ENCODE peak calls at places on chromosomes 16 and 17, in eight cellular contexts. One of them, this sample, is unnamed.
A peak's percentile ranks its signal among the peaks of the same experiment; 100 is the strongest.

GRCh38 chr17:41784207-41784744 is 2.2 kb downstream of the JUP start:
- DNase-seq in transverse colon: peak; percentile 52
- DNase-seq in spleen: no peak
- DNase-seq in sigmoid colon: no peak
- DNase-seq in IMR-90: peak; percentile 71
- DNase-seq in A549: peak; percentile 92
- DNase-seq in stomach: peak; percentile 66
- DNase-seq in Peyer's patch: no peak
- DNase-seq in this sample: peak; percentile 96

GRCh38 chr16:84599528-84600202 is 18.2 kb downstream of the COTL1 start:
- DNase-seq in transverse colon: peak; percentile 50
- DNase-seq in spleen: peak; percentile 93
- DNase-seq in sigmoid colon: peak; percentile 77
- DNase-seq in IMR-90: peak; percentile 85
- DNase-seq in A549: peak; percentile 46
- DNase-seq in stomach: peak; percentile 51
- DNase-seq in Peyer's patch: no peak
- DNase-seq in this sample: peak; percentile 75

GRCh38 chr17:29802256-29802655 is 127.8 kb downstream of the SSH2 start:
- DNase-seq in transverse colon: no peak
- DNase-seq in spleen: no peak
- DNase-seq in sigmoid colon: no peak
- DNase-seq in IMR-90: no peak
- DNase-seq in A549: no peak
- DNase-seq in stomach: no peak
- DNase-seq in Peyer's patch: no peak
- DNase-seq in this sample: no peak

GRCh38 chr17:79799538-79800324 is 2.9 kb upstream of the CBX8 start:
- DNase-seq in transverse colon: no peak
- DNase-seq in spleen: no peak
- DNase-seq in sigmoid colon: no peak
- DNase-seq in IMR-90: no peak
- DNase-seq in A549: no peak
- DNase-seq in stomach: no peak
- DNase-seq in Peyer's patch: no peak
- DNase-seq in this sample: no peak

GRCh38 chr17:50114849-50115357 is 15.1 kb downstream of the SAMD14 start:
- DNase-seq in transverse colon: peak; percentile 49
- DNase-seq in spleen: no peak
- DNase-seq in sigmoid colon: no peak
- DNase-seq in IMR-90: peak; percentile 70
- DNase-seq in A549: peak; percentile 82
- DNase-seq in stomach: peak; percentile 45
- DNase-seq in Peyer's patch: no peak
- DNase-seq in this sample: peak; percentile 82

GRCh38 chr17:41308918-41309359 is at the start of gene KRTAP16-1:
- DNase-seq in transverse colon: no peak
- DNase-seq in spleen: peak; percentile 89
- DNase-seq in sigmoid colon: no peak
- DNase-seq in IMR-90: no peak
- DNase-seq in A549: no peak
- DNase-seq in stomach: no peak
- DNase-seq in Peyer's patch: peak; percentile 45
- DNase-seq in this sample: no peak

GRCh38 chr16:10514369-10515055 is 65.9 kb downstream of the EMP2 start:
- DNase-seq in transverse colon: peak; percentile 37
- DNase-seq in spleen: no peak
- DNase-seq in sigmoid colon: peak; percentile 75
- DNase-seq in IMR-90: peak; percentile 70
- DNase-seq in A549: peak; percentile 60
- DNase-seq in stomach: peak; percentile 65
- DNase-seq in Peyer's patch: no peak
- DNase-seq in this sample: peak; percentile 39

GRCh38 chr16:24522751-24523150 is 16.6 kb upstream of the RBBP6 start:
- DNase-seq in transverse colon: no peak
- DNase-seq in spleen: no peak
- DNase-seq in sigmoid colon: no peak
- DNase-seq in IMR-90: no peak
- DNase-seq in A549: no peak
- DNase-seq in stomach: no peak
- DNase-seq in Peyer's patch: no peak
- DNase-seq in this sample: no peak

GRCh38 chr16:85347213-85347591 is 234.9 kb upstream of the CIBAR2 start:
- DNase-seq in transverse colon: no peak
- DNase-seq in spleen: no peak
- DNase-seq in sigmoid colon: no peak
- DNase-seq in IMR-90: no peak
- DNase-seq in A549: peak; percentile 52
- DNase-seq in stomach: peak; percentile 54
- DNase-seq in Peyer's patch: peak; percentile 70
- DNase-seq in this sample: peak; percentile 58

GRCh38 chr17:10614536-10615155 is 42.5 kb downstream of the MYH3 start:
- DNase-seq in transverse colon: peak; percentile 36
- DNase-seq in spleen: no peak
- DNase-seq in sigmoid colon: no peak
- DNase-seq in IMR-90: peak; percentile 51
- DNase-seq in A549: peak; percentile 61
- DNase-seq in stomach: no peak
- DNase-seq in Peyer's patch: no peak
- DNase-seq in this sample: peak; percentile 27

GRCh38 chr17:81097134-81097942 is 62.4 kb downstream of the BAIAP2 start:
- DNase-seq in transverse colon: peak; percentile 68
- DNase-seq in spleen: no peak
- DNase-seq in sigmoid colon: peak; percentile 93
- DNase-seq in IMR-90: peak; percentile 84
- DNase-seq in A549: peak; percentile 82
- DNase-seq in stomach: peak; percentile 74
- DNase-seq in Peyer's patch: peak; percentile 76
- DNase-seq in this sample: peak; percentile 85

GRCh38 chr17:1783271-1783670 is 21.4 kb downstream of the SERPINF1 start:
- DNase-seq in transverse colon: no peak
- DNase-seq in spleen: peak; percentile 85
- DNase-seq in sigmoid colon: no peak
- DNase-seq in IMR-90: no peak
- DNase-seq in A549: no peak
- DNase-seq in stomach: no peak
- DNase-seq in Peyer's patch: no peak
- DNase-seq in this sample: no peak

GRCh38 chr16:10521681-10522274 is 58.6 kb downstream of the EMP2 start:
- DNase-seq in transverse colon: peak; percentile 70
- DNase-seq in spleen: no peak
- DNase-seq in sigmoid colon: peak; percentile 76
- DNase-seq in IMR-90: peak; percentile 68
- DNase-seq in A549: peak; percentile 69
- DNase-seq in stomach: peak; percentile 65
- DNase-seq in Peyer's patch: no peak
- DNase-seq in this sample: peak; percentile 38

GRCh38 chr16:77409311-77409710 is 25.5 kb downstream of the ADAMTS18 start:
- DNase-seq in transverse colon: no peak
- DNase-seq in spleen: no peak
- DNase-seq in sigmoid colon: no peak
- DNase-seq in IMR-90: no peak
- DNase-seq in A549: no peak
- DNase-seq in stomach: no peak
- DNase-seq in Peyer's patch: no peak
- DNase-seq in this sample: no peak

GRCh38 chr17:16250635-16251034 is 33.6 kb downstream of the PIGL start:
- DNase-seq in transverse colon: no peak
- DNase-seq in spleen: no peak
- DNase-seq in sigmoid colon: no peak
- DNase-seq in IMR-90: peak; percentile 60
- DNase-seq in A549: no peak
- DNase-seq in stomach: no peak
- DNase-seq in Peyer's patch: no peak
- DNase-seq in this sample: no peak

GRCh38 chr17:20965492-20965891 is 77.3 kb downstream of the USP22 start:
- DNase-seq in transverse colon: no peak
- DNase-seq in spleen: no peak
- DNase-seq in sigmoid colon: no peak
- DNase-seq in IMR-90: no peak
- DNase-seq in A549: no peak
- DNase-seq in stomach: no peak
- DNase-seq in Peyer's patch: no peak
- DNase-seq in this sample: no peak

GRCh38 chr17:2214887-2215615 is 88.5 kb downstream of the SMG6 start:
- DNase-seq in transverse colon: peak; percentile 36
- DNase-seq in spleen: no peak
- DNase-seq in sigmoid colon: peak; percentile 85
- DNase-seq in IMR-90: peak; percentile 88
- DNase-seq in A549: no peak
- DNase-seq in stomach: no peak
- DNase-seq in Peyer's patch: no peak
- DNase-seq in this sample: no peak

GRCh38 chr17:45149037-45149668 is 878 bp downstream of the HEXIM1 start:
- DNase-seq in transverse colon: peak; percentile 89
- DNase-seq in spleen: peak; percentile 96
- DNase-seq in sigmoid colon: peak; percentile 95
- DNase-seq in IMR-90: peak; percentile 78
- DNase-seq in A549: peak; percentile 90
- DNase-seq in stomach: peak; percentile 80
- DNase-seq in Peyer's patch: peak; percentile 89
- DNase-seq in this sample: no peak
- TF ChIP-seq POLR2A in transverse colon: peak; percentile 56
- TF ChIP-seq POLR2A in spleen: no peak
- TF ChIP-seq POLR2A in sigmoid colon: no peak
- TF ChIP-seq POLR2A in IMR-90: no peak
- TF ChIP-seq POLR2A in A549: peak; percentile 53
- TF ChIP-seq POLR2A in stomach: no peak
- TF ChIP-seq POLR2A in Peyer's patch: peak; percentile 14
- TF ChIP-seq POLR2A in this sample: peak; percentile 68

GRCh38 chr16:1819611-1820010 is 7.0 kb downstream of the HAGH start:
- DNase-seq in transverse colon: no peak
- DNase-seq in spleen: peak; percentile 42
- DNase-seq in sigmoid colon: no peak
- DNase-seq in IMR-90: no peak
- DNase-seq in A549: no peak
- DNase-seq in stomach: no peak
- DNase-seq in Peyer's patch: no peak
- DNase-seq in this sample: no peak
- TF ChIP-seq POLR2A in transverse colon: no peak
- TF ChIP-seq POLR2A in spleen: no peak
- TF ChIP-seq POLR2A in sigmoid colon: no peak
- TF ChIP-seq POLR2A in IMR-90: no peak
- TF ChIP-seq POLR2A in A549: no peak
- TF ChIP-seq POLR2A in stomach: no peak
- TF ChIP-seq POLR2A in Peyer's patch: no peak
- TF ChIP-seq POLR2A in this sample: no peak

DNA sequence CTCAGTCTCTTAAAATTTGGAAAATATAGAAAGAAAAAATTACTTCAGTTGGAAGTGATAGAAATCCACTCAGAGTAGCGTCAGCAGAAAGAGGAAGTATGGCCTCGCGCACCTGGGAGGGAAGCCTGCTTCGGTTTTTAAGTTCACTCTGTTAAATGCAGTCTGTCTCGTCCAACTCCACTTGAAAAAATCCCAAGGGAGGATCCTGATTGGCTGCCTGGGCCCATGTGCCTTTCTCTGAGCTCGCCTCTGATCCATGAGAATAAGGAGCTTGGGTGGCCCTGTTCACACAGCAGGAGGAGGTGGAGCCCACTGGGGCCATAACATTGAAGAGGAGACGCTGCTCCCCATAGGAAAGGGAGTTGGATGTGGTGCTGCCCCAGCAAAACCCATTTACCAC is 40.7 kb downstream of the DNAJA2 start:
- DNase-seq in transverse colon: no peak
- DNase-seq in spleen: peak; percentile 78
- DNase-seq in sigmoid colon: no peak
- DNase-seq in IMR-90: no peak
- DNase-seq in A549: no peak
- DNase-seq in stomach: peak; percentile 36
- DNase-seq in Peyer's patch: no peak
- DNase-seq in this sample: no peak
- TF ChIP-seq POLR2A in transverse colon: no peak
- TF ChIP-seq POLR2A in spleen: no peak
- TF ChIP-seq POLR2A in sigmoid colon: no peak
- TF ChIP-seq POLR2A in IMR-90: no peak
- TF ChIP-seq POLR2A in A549: no peak
- TF ChIP-seq POLR2A in stomach: no peak
- TF ChIP-seq POLR2A in Peyer's patch: no peak
- TF ChIP-seq POLR2A in this sample: no peak

GRCh38 chr17:39668141-39668924 is at the start of gene PNMT:
- DNase-seq in transverse colon: peak; percentile 81
- DNase-seq in spleen: peak; percentile 93
- DNase-seq in sigmoid colon: no peak
- DNase-seq in IMR-90: peak; percentile 39
- DNase-seq in A549: peak; percentile 78
- DNase-seq in stomach: peak; percentile 83
- DNase-seq in Peyer's patch: peak; percentile 85
- DNase-seq in this sample: no peak
- TF ChIP-seq POLR2A in transverse colon: no peak
- TF ChIP-seq POLR2A in spleen: no peak
- TF ChIP-seq POLR2A in sigmoid colon: no peak
- TF ChIP-seq POLR2A in IMR-90: no peak
- TF ChIP-seq POLR2A in A549: no peak
- TF ChIP-seq POLR2A in stomach: no peak
- TF ChIP-seq POLR2A in Peyer's patch: no peak
- TF ChIP-seq POLR2A in this sample: no peak

DNA sequence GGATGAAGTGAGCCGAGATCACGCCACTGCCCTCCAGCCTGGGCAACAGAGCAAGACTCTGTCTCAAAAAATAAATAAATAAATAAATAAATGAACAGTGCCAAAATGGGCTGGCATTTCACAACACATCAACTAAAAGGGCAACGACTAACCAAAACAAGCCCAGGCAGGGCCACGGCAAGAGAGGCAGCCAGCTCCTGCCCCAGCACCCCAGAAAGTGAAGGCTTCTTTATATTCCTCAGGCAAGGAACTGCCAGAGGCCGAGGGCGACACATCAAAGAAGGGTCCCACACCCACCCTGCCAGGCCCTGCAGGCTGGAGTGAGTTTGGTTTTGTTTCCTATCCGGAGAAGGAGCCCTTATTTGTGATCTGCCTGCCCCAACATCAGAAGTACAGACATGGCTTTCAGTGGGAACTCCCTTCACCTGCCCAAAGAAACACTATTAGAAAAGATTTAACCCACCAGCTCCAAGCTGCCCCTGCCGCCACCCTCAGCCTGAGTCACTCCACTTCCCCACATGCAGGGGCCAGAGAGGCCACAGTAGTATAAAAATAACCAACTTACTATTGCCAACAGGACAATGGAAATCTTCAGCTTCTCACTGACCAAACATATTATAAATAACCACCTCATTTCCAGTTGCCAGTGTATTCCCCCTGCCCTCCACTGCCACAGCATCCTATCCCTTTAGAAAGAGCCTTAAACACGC is 8.0 kb downstream of the FBXO31 start:
- DNase-seq in transverse colon: no peak
- DNase-seq in spleen: peak; percentile 25
- DNase-seq in sigmoid colon: no peak
- DNase-seq in IMR-90: peak; percentile 55
- DNase-seq in A549: no peak
- DNase-seq in stomach: no peak
- DNase-seq in Peyer's patch: no peak
- DNase-seq in this sample: no peak
- TF ChIP-seq POLR2A in transverse colon: no peak
- TF ChIP-seq POLR2A in spleen: no peak
- TF ChIP-seq POLR2A in sigmoid colon: no peak
- TF ChIP-seq POLR2A in IMR-90: no peak
- TF ChIP-seq POLR2A in A549: no peak
- TF ChIP-seq POLR2A in stomach: no peak
- TF ChIP-seq POLR2A in Peyer's patch: no peak
- TF ChIP-seq POLR2A in this sample: no peak

This sample was measured in H54.